ENCODE peak calls at places on chromosomes 13 and 19, in seven cellular contexts. S, F, J, T, P, M and Z are unnamed samples.

GRCh38 chr19:14433454-14434156 is 499 bp downstream of the PKN1 start:
- DNase-seq in S (no peak), F (no peak), J (peak; percentile 80), T (peak; percentile 33), P (peak; percentile 65), M (peak; percentile 47), Z (peak; percentile 71)

GRCh38 chr19:17739121-17739875 is 12.0 kb upstream of the FCHO1 start:
- DNase-seq in S (no peak), F (no peak), J (no peak), T (peak; percentile 28), P (no peak), M (no peak), Z (no peak)

GRCh38 chr13:26910754-26911465 is 150.3 kb upstream of the GPR12 start:
- DNase-seq in S (no peak), F (no peak), J (no peak), T (no peak), P (no peak), M (no peak), Z (no peak)

GRCh38 chr13:72458701-72459100 is 268.7 kb downstream of the MZT1 start:
- DNase-seq in S (no peak), F (no peak), J (no peak), T (no peak), P (no peak), M (peak; percentile 27), Z (no peak)

GRCh38 chr19:11963566-11964355 is 1.1 kb upstream of the ZNF763 start:
- DNase-seq in S (peak; percentile 83), F (no peak), J (peak; percentile 87), T (peak; percentile 89), P (peak; percentile 59), M (peak; percentile 57), Z (peak; percentile 81)

GRCh38 chr13:95181586-95181985 is 119.7 kb downstream of the ABCC4 start:
- DNase-seq in S (no peak), F (no peak), J (no peak), T (no peak), P (no peak), M (no peak), Z (no peak)

GRCh38 chr13:51559916-51560315 is 24.3 kb upstream of the WDFY2 start:
- DNase-seq in S (no peak), F (no peak), J (no peak), T (no peak), P (no peak), M (no peak), Z (no peak)

GRCh38 chr13:32297206-32297605 is 18.0 kb downstream of the ZAR1L start:
- DNase-seq in S (no peak), F (no peak), J (no peak), T (no peak), P (no peak), M (no peak), Z (no peak)

GRCh38 chr13:109203587-109203986 is 574.2 kb downstream of the MYO16 start:
- DNase-seq in S (no peak), F (no peak), J (no peak), T (no peak), P (no peak), M (no peak), Z (no peak)

GRCh38 chr13:47008318-47008717 is 111.5 kb upstream of the HTR2A start:
- DNase-seq in S (no peak), F (no peak), J (no peak), T (no peak), P (no peak), M (no peak), Z (no peak)

GRCh38 chr13:97122381-97122996 is 99.6 kb upstream of the MBNL2 start:
- DNase-seq in S (no peak), F (no peak), J (no peak), T (no peak), P (no peak), M (peak; percentile 92), Z (no peak)

GRCh38 chr13:46359731-46360130 is 27.3 kb downstream of the RUBCNL start:
- DNase-seq in S (no peak), F (no peak), J (no peak), T (no peak), P (no peak), M (peak; percentile 37), Z (no peak)

GRCh38 chr19:40465025-40465780 is at the start of gene BLVRB:
- DNase-seq in S (peak; percentile 61), F (no peak), J (no peak), T (no peak), P (no peak), M (peak; percentile 39), Z (no peak)

DNA sequence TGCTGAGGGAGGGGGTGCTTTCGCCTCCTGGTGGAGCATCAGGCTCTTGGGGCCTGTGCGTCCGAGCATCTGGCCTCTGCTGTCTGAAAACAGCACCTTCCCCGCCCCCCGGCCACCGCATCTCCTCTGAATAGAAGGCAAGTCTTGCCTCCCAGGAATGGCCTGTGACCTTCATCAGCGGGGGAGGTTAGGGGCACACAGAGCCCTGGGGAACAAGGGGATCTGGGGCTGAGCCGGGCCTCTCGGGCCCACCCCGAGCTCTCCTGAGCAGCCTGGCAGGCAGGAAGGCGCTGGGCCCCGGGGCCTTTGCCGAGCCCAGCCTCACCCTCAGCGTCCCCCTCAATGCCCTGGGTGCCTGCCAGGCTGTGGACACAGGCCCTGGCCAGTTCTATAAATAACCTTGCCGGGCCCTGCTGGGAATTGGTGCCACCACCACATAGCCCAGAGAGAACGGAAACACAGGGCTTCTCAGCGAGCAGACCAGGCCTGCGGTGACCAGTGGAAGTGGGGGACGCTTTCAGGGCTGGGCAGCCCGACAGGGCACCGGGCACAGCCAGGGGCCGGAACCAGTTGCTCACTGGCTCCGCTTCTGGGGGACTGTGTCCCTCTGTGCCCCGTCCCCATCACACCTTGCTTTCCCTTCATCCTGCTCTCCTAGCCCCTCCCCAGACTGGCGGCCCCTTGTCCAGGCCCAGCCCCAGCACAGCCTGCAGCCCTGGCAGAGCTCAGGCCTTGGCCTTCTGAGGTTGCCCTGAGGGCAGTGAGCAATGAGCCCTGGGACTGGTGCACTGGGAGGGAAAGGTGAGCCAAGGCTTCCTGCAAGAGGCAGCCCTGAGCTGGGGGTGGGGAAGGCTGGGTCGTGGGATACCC is 9.5 kb downstream of the STK11 start:
- DNase-seq in S (no peak), F (no peak), J (no peak), T (peak; percentile 74), P (no peak), M (peak; percentile 60), Z (peak; percentile 80)
- TF ChIP-seq CTCF in S (no peak), F (no peak), J (no peak), T (no peak), P (no peak), M (no peak), Z (no peak)

GRCh38 chr19:610071-610800 is 20.6 kb downstream of the HCN2 start:
- DNase-seq in S (no peak), F (no peak), J (no peak), T (no peak), P (peak; percentile 35), M (no peak), Z (no peak)

GRCh38 chr19:607301-608154 is 17.8 kb downstream of the HCN2 start:
- DNase-seq in S (no peak), F (no peak), J (no peak), T (no peak), P (no peak), M (no peak), Z (no peak)

GRCh38 chr19:609001-609340 is 19.3 kb downstream of the HCN2 start:
- DNase-seq in S (peak; percentile 17), F (no peak), J (no peak), T (no peak), P (no peak), M (peak; percentile 8), Z (peak; percentile 42)

GRCh38 chr19:610801-611505 is 21.3 kb downstream of the HCN2 start:
- DNase-seq in S (peak; percentile 61), F (no peak), J (no peak), T (peak; percentile 66), P (peak; percentile 52), M (no peak), Z (no peak)

GRCh38 chr19:608155-609000 is 18.7 kb downstream of the HCN2 start:
- DNase-seq in S (no peak), F (no peak), J (no peak), T (no peak), P (no peak), M (no peak), Z (no peak)
- H3K27ac ChIP-seq in S (no peak overlapping the region), F (no peak overlapping the region), J (no peak overlapping the region), T (no peak overlapping the region), P (no peak overlapping the region), M (no peak overlapping the region), Z (no peak overlapping the region)

DNA sequence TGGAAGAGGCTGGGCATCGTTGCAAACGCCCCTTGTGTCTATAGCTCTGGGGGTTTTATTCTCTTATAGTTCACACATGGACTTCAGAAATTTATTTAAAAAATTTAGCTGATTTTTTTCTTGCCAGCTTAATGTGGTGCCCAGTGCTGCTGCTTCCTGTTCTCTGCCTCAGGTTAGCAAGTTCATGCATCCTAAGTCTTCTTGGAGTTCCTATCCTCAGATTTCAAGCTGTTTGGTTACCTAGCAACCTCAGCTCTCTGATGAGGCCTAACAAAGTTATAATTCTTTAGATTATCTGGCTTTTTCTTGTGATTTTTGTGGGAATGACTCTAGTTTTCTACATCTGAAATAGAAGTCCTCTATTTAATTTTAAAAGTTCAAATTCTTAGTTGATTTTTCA is 250.9 kb downstream of the MAB21L1 start:
- DNase-seq in S (no peak), F (no peak), J (no peak), T (no peak), P (no peak), M (no peak), Z (no peak)
- TF ChIP-seq CTCF in S (no peak), F (no peak), J (no peak), T (no peak), P (no peak), M (no peak), Z (no peak)

GRCh38 chr19:49873834-49874233 is 3.3 kb downstream of the AKT1S1 start:
- DNase-seq in S (no peak), F (no peak), J (no peak), T (no peak), P (no peak), M (no peak), Z (no peak)

GRCh38 chr19:49873149-49873521 is 4.0 kb downstream of the AKT1S1 start:
- DNase-seq in S (no peak), F (no peak), J (no peak), T (no peak), P (no peak), M (no peak), Z (peak; percentile 23)

GRCh38 chr19:49871349-49871985 is 4.1 kb upstream of the PNKP start:
- DNase-seq in S (no peak), F (no peak), J (no peak), T (no peak), P (no peak), M (no peak), Z (peak; percentile 22)

GRCh38 chr19:49870309-49870901 is 3.0 kb upstream of the PNKP start:
- DNase-seq in S (no peak), F (no peak), J (no peak), T (no peak), P (no peak), M (peak; percentile 39), Z (no peak)

GRCh38 chr19:49872245-49873148 is 4.7 kb downstream of the AKT1S1 start:
- DNase-seq in S (no peak), F (no peak), J (no peak), T (no peak), P (no peak), M (no peak), Z (peak; percentile 24)
- H3K27ac ChIP-seq in S (no peak overlapping the region), F (no peak overlapping the region), J (no peak overlapping the region), T (no peak overlapping the region), P (no peak overlapping the region), M (no peak overlapping the region), Z (no peak overlapping the region)